ENCODE peak calls at places on chromosomes 11 and 22, in seven cellular contexts. J is GM23248; V is right atrium auricular region; X is effector memory CD4-positive, alpha-beta T cell; L is tibial artery; F is WERI-Rb-1; B is PC-3. I is an unnamed sample.

GRCh38 chr11:130553306-130553705 is 104.9 kb downstream of the ADAMTS15 start:
- DNase-seq in J (peak; percentile 71), V (no peak), X (no peak), L (no peak), F (no peak), B (no peak), I (no peak)

GRCh38 chr11:17547051-17547577 is at the start of gene OTOG:
- DNase-seq in J (no peak), V (no peak), X (no peak), L (no peak), F (no peak), B (peak; percentile 10), I (no peak)

GRCh38 chr11:96228472-96228871 is 114.5 kb downstream of the MAML2 start:
- DNase-seq in J (peak; percentile 85), V (peak; percentile 87), X (no peak), L (peak; percentile 86), F (no peak), B (peak; percentile 98), I (no peak)

GRCh38 chr22:27335102-27335660 is 466.4 kb downstream of the MN1 start:
- DNase-seq in J (no peak), V (peak; percentile 13), X (no peak), L (no peak), F (no peak), B (no peak), I (no peak)

GRCh38 chr11:125300791-125301218 is 136.3 kb downstream of the PKNOX2 start:
- DNase-seq in J (peak; percentile 80), V (no peak), X (no peak), L (no peak), F (no peak), B (peak; percentile 72), I (no peak)

GRCh38 chr11:64247729-64248531 is 1.2 kb upstream of the PPP1R14B start:
- DNase-seq in J (no peak), V (no peak), X (no peak), L (no peak), F (peak; percentile 39), B (no peak), I (no peak)

GRCh38 chr22:44883011-44883421 is 126.8 kb downstream of the PHF21B start:
- DNase-seq in J (no peak), V (no peak), X (no peak), L (peak; percentile 29), F (no peak), B (no peak), I (no peak)

GRCh38 chr11:71200172-71200716 is 52.1 kb downstream of the SHANK2 start:
- DNase-seq in J (no peak), V (no peak), X (no peak), L (no peak), F (no peak), B (peak; percentile 72), I (no peak)

GRCh38 chr11:134743809-134744195 is 331.8 kb upstream of the B3GAT1 start:
- DNase-seq in J (no peak), V (no peak), X (no peak), L (no peak), F (no peak), B (no peak), I (no peak)

DNA sequence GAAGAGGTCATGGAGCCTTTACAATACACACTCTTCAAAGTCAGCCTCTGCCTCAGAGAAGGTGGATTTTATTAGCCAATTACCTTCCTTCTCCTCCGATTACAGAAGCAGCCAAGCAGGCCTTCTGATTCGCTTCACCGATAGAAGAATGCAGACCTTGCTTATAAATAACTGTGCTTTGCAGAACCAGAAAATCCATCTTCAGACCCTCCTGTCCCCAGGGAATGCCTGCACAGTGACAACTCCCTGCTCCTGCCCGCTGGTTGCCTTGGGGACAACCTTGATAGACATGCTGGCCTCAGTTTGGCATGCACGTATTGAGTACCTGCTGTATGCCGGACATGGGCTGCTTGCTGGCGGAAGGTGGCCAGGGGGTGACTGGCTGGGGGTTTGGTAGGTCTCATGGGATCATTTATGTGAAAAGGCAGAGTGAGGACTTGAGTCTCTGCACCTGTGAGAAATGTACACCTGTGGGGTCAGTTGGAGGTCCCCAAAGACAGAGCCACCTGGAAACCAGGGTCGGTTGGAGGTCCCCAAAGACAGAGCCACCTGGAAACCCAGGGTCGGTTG is 1238.7 kb downstream of the BRD1 start:
- DNase-seq in J (no peak), V (no peak), X (no peak), L (no peak), F (no peak), B (no peak), I (no peak)
- H3K9me3 ChIP-seq in J (no peaks in the 10 kb centered on the region), V (no peaks in the 10 kb centered on the region), X (no peaks in the 10 kb centered on the region), L (no peaks in the 10 kb centered on the region), F (no peaks in the 10 kb centered on the region), B (no peaks in the 10 kb centered on the region), I (no peaks in the 10 kb centered on the region)

DNA sequence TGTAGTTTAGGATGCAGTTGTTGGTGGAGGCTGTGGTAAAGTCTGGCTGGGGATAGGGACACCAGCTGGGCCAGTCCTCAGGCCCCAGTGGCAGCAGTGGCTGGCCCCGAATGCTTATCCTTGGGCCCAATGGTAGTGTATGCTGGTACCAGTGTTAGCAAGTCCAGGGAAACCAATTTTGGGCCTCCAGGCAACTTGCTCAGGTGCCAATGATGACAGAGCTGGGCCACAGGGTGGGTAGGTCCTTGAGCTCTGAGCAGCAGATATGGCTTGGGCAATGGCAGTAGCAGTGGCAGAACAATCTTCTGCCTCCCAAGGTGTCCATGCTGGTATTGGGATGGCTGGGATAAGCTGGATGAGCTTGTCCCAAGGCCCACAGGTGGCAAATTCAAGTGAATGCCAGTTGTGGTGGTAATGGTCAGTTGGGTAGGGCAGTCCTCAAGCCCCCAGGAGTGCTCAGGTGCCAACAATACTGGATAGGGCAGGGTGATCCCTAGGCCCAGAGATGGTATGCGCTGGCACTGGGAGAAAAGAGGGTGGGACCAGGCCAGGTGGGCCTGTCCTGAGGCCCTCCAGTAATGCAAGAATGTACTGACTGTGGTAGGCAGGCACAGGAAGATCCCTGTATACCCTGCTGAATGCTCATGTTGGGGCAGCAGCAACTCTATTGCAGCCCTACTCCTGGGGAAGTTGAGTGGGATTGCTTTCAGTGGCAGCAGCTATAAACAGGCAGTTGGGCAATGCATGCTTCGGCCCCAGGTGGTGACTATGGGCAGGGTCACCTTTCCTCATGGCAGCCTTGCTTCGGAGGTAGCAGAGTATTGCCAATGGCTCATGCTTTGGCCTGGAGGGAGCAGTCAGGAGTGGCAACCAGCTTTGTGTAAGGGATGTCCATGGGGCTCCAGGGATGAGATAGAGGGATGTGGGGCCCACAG is 54.7 kb downstream of the KCNQ1OT1 start:
- DNase-seq in J (no peak), V (no peak), X (no peak), L (no peak), F (no peak), B (no peak), I (no peak)
- H3K9me3 ChIP-seq in J (peaks cover 24% of the 10 kb centered on the region), V (peaks cover 28% of the 10 kb centered on the region), X (peaks cover 4% of the 10 kb centered on the region), L (peaks cover 74% of the 10 kb centered on the region), F (peaks cover 53% of the 10 kb centered on the region), B (peaks cover 30% of the 10 kb centered on the region), I (peaks cover 14% of the 10 kb centered on the region)

DNA sequence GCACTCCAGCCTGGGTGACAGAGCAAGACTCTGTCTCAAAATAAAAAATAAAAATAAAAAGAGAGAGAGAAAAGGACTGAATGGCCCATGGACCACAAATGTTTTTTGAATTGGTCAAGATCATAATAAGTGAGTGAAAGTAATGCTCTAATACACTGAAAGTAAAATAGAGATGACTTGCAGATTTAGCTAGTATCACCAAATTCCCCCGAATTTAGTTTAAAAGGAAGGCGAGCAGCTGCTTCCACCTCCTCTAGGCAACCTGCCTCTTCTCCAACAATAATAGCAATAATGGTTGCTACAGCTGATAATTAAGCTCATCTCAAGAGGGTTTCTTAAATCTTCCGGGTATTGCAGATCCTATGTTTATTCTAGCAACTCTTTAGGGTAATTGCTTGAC is 36.8 kb downstream of the CELF1 start:
- DNase-seq in J (no peak), V (no peak), X (no peak), L (no peak), F (no peak), B (no peak), I (no peak)
- H3K9me3 ChIP-seq in J (no peaks in the 10 kb centered on the region), V (no peaks in the 10 kb centered on the region), X (no peaks in the 10 kb centered on the region), L (no peaks in the 10 kb centered on the region), F (no peaks in the 10 kb centered on the region), B (no peaks in the 10 kb centered on the region), I (no peaks in the 10 kb centered on the region)

GRCh38 chr11:114609429-114609828 is 13.8 kb upstream of the NXPE4 start:
- DNase-seq in J (no peak), V (no peak), X (no peak), L (no peak), F (no peak), B (no peak), I (no peak)
- H3K9me3 ChIP-seq in J (no peaks in the 10 kb centered on the region), V (no peaks in the 10 kb centered on the region), X (no peaks in the 10 kb centered on the region), L (peaks cover 3% of the 10 kb centered on the region), F (peaks cover 48% of the 10 kb centered on the region), B (no peaks in the 10 kb centered on the region), I (peaks cover 3% of the 10 kb centered on the region)

GRCh38 chr11:25214535-25215176 is 717.8 kb downstream of the LUZP2 start:
- DNase-seq in J (no peak), V (no peak), X (no peak), L (no peak), F (no peak), B (no peak), I (no peak)

GRCh38 chr11:25206762-25207161 is 709.9 kb downstream of the LUZP2 start:
- DNase-seq in J (no peak), V (no peak), X (no peak), L (no peak), F (no peak), B (no peak), I (no peak)

GRCh38 chr11:25211635-25212251 is 714.9 kb downstream of the LUZP2 start:
- DNase-seq in J (no peak), V (no peak), X (no peak), L (no peak), F (no peak), B (peak; percentile 83), I (no peak)
- H3K9me3 ChIP-seq in J (no peaks in the 10 kb centered on the region), V (peaks cover 6% of the 10 kb centered on the region), X (no peaks in the 10 kb centered on the region), L (no peaks in the 10 kb centered on the region), F (no peaks in the 10 kb centered on the region), B (peaks cover 9% of the 10 kb centered on the region), I (no peaks in the 10 kb centered on the region)

GRCh38 chr11:2346014-2346413 is 31.1 kb upstream of the CD81 start:
- DNase-seq in J (no peak), V (no peak), X (no peak), L (no peak), F (no peak), B (no peak), I (no peak)
- H3K9me3 ChIP-seq in J (no peaks in the 10 kb centered on the region), V (no peaks in the 10 kb centered on the region), X (no peaks in the 10 kb centered on the region), L (peaks cover 10% of the 10 kb centered on the region), F (peaks cover 8% of the 10 kb centered on the region), B (peaks cover 4% of the 10 kb centered on the region), I (no peaks in the 10 kb centered on the region)

GRCh38 chr22:46175631-46176030 is 25.3 kb downstream of the PPARA start:
- DNase-seq in J (peak; percentile 93), V (no peak), X (no peak), L (no peak), F (no peak), B (peak; percentile 79), I (no peak)
- H3K9me3 ChIP-seq in J (no peaks in the 10 kb centered on the region), V (no peaks in the 10 kb centered on the region), X (no peaks in the 10 kb centered on the region), L (peaks cover 8% of the 10 kb centered on the region), F (peaks cover 5% of the 10 kb centered on the region), B (no peaks in the 10 kb centered on the region), I (peaks cover 4% of the 10 kb centered on the region)